ENCODE peak calls at places on chromosomes 12 and 14, in six cellular contexts. One of them, this sample, is unnamed.

GRCh38 chr12:44647891-44648690 is 228.0 kb downstream of the NELL2 start:
- DNase-seq in hepatic stellate cell: no peak
- DNase-seq in cardiac fibroblast: no peak
- DNase-seq in HEK293T: no peak
- DNase-seq in Right ventricle myocardium superior: no peak
- DNase-seq in GM13977: no peak
- DNase-seq in this sample: no peak

GRCh38 chr14:51847489-51847796 is 13.0 kb upstream of the GNG2 start:
- DNase-seq in Right ventricle myocardium superior: no peak
- DNase-seq in GM13977: no peak
- DNase-seq in cardiac fibroblast: no peak
- DNase-seq in HEK293T: no peak
- DNase-seq in hepatic stellate cell: no peak
- DNase-seq in this sample: no peak

GRCh38 chr14:74737753-74738325 is 24.9 kb downstream of the FCF1 start:
- DNase-seq in cardiac fibroblast: peak; percentile 15
- DNase-seq in hepatic stellate cell: no peak
- DNase-seq in HEK293T: no peak
- DNase-seq in GM13977: no peak
- DNase-seq in Right ventricle myocardium superior: no peak
- DNase-seq in this sample: no peak

GRCh38 chr14:76267322-76268012 is 108.5 kb upstream of the ESRRB start:
- DNase-seq in GM13977: peak; percentile 39
- DNase-seq in Right ventricle myocardium superior: peak; percentile 84
- DNase-seq in hepatic stellate cell: peak; percentile 71
- DNase-seq in HEK293T: no peak
- DNase-seq in cardiac fibroblast: peak; percentile 58
- DNase-seq in this sample: peak; percentile 67

GRCh38 chr12:27498761-27499160 is 25.2 kb upstream of the PPFIBP1 start:
- DNase-seq in Right ventricle myocardium superior: no peak
- DNase-seq in hepatic stellate cell: no peak
- DNase-seq in HEK293T: no peak
- DNase-seq in cardiac fibroblast: peak; percentile 18
- DNase-seq in GM13977: no peak
- DNase-seq in this sample: no peak

GRCh38 chr14:49464885-49465284 is 121.3 kb downstream of the RPS29 start:
- DNase-seq in HEK293T: peak; percentile 36
- DNase-seq in GM13977: no peak
- DNase-seq in cardiac fibroblast: no peak
- DNase-seq in Right ventricle myocardium superior: no peak
- DNase-seq in hepatic stellate cell: no peak
- DNase-seq in this sample: no peak

GRCh38 chr12:20268121-20268732 is 100.1 kb upstream of the PDE3A start:
- DNase-seq in hepatic stellate cell: no peak
- DNase-seq in cardiac fibroblast: peak; percentile 50
- DNase-seq in GM13977: no peak
- DNase-seq in Right ventricle myocardium superior: no peak
- DNase-seq in HEK293T: no peak
- DNase-seq in this sample: no peak

GRCh38 chr14:32075636-32076277 is 1.3 kb upstream of the ARHGAP5 start:
- DNase-seq in HEK293T: peak; percentile 34
- DNase-seq in hepatic stellate cell: peak; percentile 58
- DNase-seq in cardiac fibroblast: peak; percentile 25
- DNase-seq in GM13977: peak; percentile 25
- DNase-seq in Right ventricle myocardium superior: no peak
- DNase-seq in this sample: no peak

GRCh38 chr12:131347345-131347714 is 363.6 kb upstream of the SFSWAP start:
- DNase-seq in GM13977: no peak
- DNase-seq in hepatic stellate cell: no peak
- DNase-seq in HEK293T: no peak
- DNase-seq in Right ventricle myocardium superior: no peak
- DNase-seq in cardiac fibroblast: no peak
- DNase-seq in this sample: no peak

GRCh38 chr12:127809236-127809635 is 457.7 kb upstream of the TMEM132C start:
- DNase-seq in HEK293T: no peak
- DNase-seq in cardiac fibroblast: peak; percentile 60
- DNase-seq in Right ventricle myocardium superior: no peak
- DNase-seq in hepatic stellate cell: peak; percentile 11
- DNase-seq in GM13977: no peak
- DNase-seq in this sample: no peak

GRCh38 chr12:27571463-27571862 is 47.5 kb downstream of the PPFIBP1 start:
- DNase-seq in cardiac fibroblast: peak; percentile 61
- DNase-seq in HEK293T: no peak
- DNase-seq in hepatic stellate cell: peak; percentile 50
- DNase-seq in GM13977: no peak
- DNase-seq in Right ventricle myocardium superior: no peak
- DNase-seq in this sample: no peak

GRCh38 chr12:113262710-113263109 is 41.4 kb downstream of the TPCN1 start:
- DNase-seq in GM13977: no peak
- DNase-seq in cardiac fibroblast: peak; percentile 55
- DNase-seq in Right ventricle myocardium superior: no peak
- DNase-seq in hepatic stellate cell: no peak
- DNase-seq in HEK293T: no peak
- DNase-seq in this sample: no peak

GRCh38 chr12:79514730-79515525 is 175.8 kb downstream of the PAWR start:
- DNase-seq in Right ventricle myocardium superior: no peak
- DNase-seq in HEK293T: no peak
- DNase-seq in GM13977: no peak
- DNase-seq in hepatic stellate cell: no peak
- DNase-seq in cardiac fibroblast: peak; percentile 18
- DNase-seq in this sample: no peak

GRCh38 chr14:52068741-52069616 is at the start of gene NID2:
- DNase-seq in cardiac fibroblast: peak; percentile 98
- DNase-seq in hepatic stellate cell: peak; percentile 97
- DNase-seq in HEK293T: peak; percentile 89
- DNase-seq in GM13977: peak; percentile 76
- DNase-seq in Right ventricle myocardium superior: peak; percentile 93
- DNase-seq in this sample: peak; percentile 64

GRCh38 chr12:119446459-119446858 is 111.9 kb downstream of the CCDC60 start:
- DNase-seq in HEK293T: no peak
- DNase-seq in GM13977: no peak
- DNase-seq in Right ventricle myocardium superior: no peak
- DNase-seq in cardiac fibroblast: no peak
- DNase-seq in hepatic stellate cell: no peak
- DNase-seq in this sample: no peak

GRCh38 chr14:20195911-20196310 is 5.2 kb downstream of the OR11G2 start:
- DNase-seq in Right ventricle myocardium superior: no peak
- DNase-seq in hepatic stellate cell: no peak
- DNase-seq in cardiac fibroblast: no peak
- DNase-seq in HEK293T: no peak
- DNase-seq in GM13977: no peak
- DNase-seq in this sample: no peak

GRCh38 chr12:10701226-10701681 is 21.9 kb downstream of the YBX3 start:
- DNase-seq in HEK293T: no peak
- DNase-seq in hepatic stellate cell: no peak
- DNase-seq in cardiac fibroblast: no peak
- DNase-seq in GM13977: no peak
- DNase-seq in Right ventricle myocardium superior: no peak
- DNase-seq in this sample: no peak

GRCh38 chr14:26846388-26846787 is 248.6 kb upstream of the NOVA1 start:
- DNase-seq in GM13977: no peak
- DNase-seq in Right ventricle myocardium superior: no peak
- DNase-seq in HEK293T: no peak
- DNase-seq in cardiac fibroblast: peak; percentile 24
- DNase-seq in hepatic stellate cell: no peak
- DNase-seq in this sample: no peak

GRCh38 chr14:100076630-100077029 is 11.4 kb downstream of the EVL start:
- DNase-seq in hepatic stellate cell: peak; percentile 19
- DNase-seq in Right ventricle myocardium superior: peak; percentile 66
- DNase-seq in GM13977: no peak
- DNase-seq in HEK293T: no peak
- DNase-seq in cardiac fibroblast: peak; percentile 80
- DNase-seq in this sample: no peak

GRCh38 chr12:110733089-110733715 is 9.5 kb downstream of the PPP1CC start:
- DNase-seq in hepatic stellate cell: no peak
- DNase-seq in GM13977: no peak
- DNase-seq in Right ventricle myocardium superior: no peak
- DNase-seq in HEK293T: no peak
- DNase-seq in cardiac fibroblast: peak; percentile 82
- DNase-seq in this sample: no peak

GRCh38 chr12:49980501-49981158 is 7.9 kb downstream of the AQP6 start:
- DNase-seq in GM13977: no peak
- DNase-seq in Right ventricle myocardium superior: no peak
- DNase-seq in cardiac fibroblast: no peak
- DNase-seq in hepatic stellate cell: no peak
- DNase-seq in HEK293T: no peak
- DNase-seq in this sample: no peak

GRCh38 chr12:132071837-132072384 is 72.2 kb downstream of the DDX51 start:
- DNase-seq in GM13977: no peak
- DNase-seq in HEK293T: no peak
- DNase-seq in Right ventricle myocardium superior: no peak
- DNase-seq in cardiac fibroblast: no peak
- DNase-seq in hepatic stellate cell: no peak
- DNase-seq in this sample: no peak

GRCh38 chr12:106226884-106227640 is 20.8 kb downstream of the CKAP4 start:
- DNase-seq in GM13977: peak; percentile 79
- DNase-seq in cardiac fibroblast: peak; percentile 74
- DNase-seq in Right ventricle myocardium superior: no peak
- DNase-seq in HEK293T: peak; percentile 70
- DNase-seq in hepatic stellate cell: peak; percentile 72
- DNase-seq in this sample: no peak

GRCh38 chr12:2490746-2491145 is 304.0 kb upstream of the FKBP4 start:
- DNase-seq in cardiac fibroblast: no peak
- DNase-seq in HEK293T: no peak
- DNase-seq in hepatic stellate cell: no peak
- DNase-seq in GM13977: no peak
- DNase-seq in Right ventricle myocardium superior: no peak
- DNase-seq in this sample: no peak

GRCh38 chr12:76568888-76569551 is 9.4 kb upstream of the OSBPL8 start:
- DNase-seq in hepatic stellate cell: no peak
- DNase-seq in Right ventricle myocardium superior: no peak
- DNase-seq in HEK293T: no peak
- DNase-seq in cardiac fibroblast: no peak
- DNase-seq in GM13977: no peak
- DNase-seq in this sample: no peak

GRCh38 chr12:48985475-48985897 is 7.4 kb downstream of the WNT1 start:
- DNase-seq in GM13977: no peak
- DNase-seq in HEK293T: no peak
- DNase-seq in hepatic stellate cell: no peak
- DNase-seq in Right ventricle myocardium superior: peak; percentile 75
- DNase-seq in cardiac fibroblast: no peak
- DNase-seq in this sample: no peak

GRCh38 chr14:81172881-81173280 is 47.9 kb downstream of the GTF2A1 start:
- DNase-seq in GM13977: no peak
- DNase-seq in cardiac fibroblast: no peak
- DNase-seq in Right ventricle myocardium superior: no peak
- DNase-seq in HEK293T: no peak
- DNase-seq in hepatic stellate cell: no peak
- DNase-seq in this sample: no peak